ENCODE peak calls at places on chromosomes 16 and 17, in ten cellular contexts. I is activated CD8-positive, alpha-beta memory T cell treated with anti-CD3 and anti-CD28 coated beads for 4 hours; B is activated T-helper 1 cell treated with anti-CD3 and anti-CD28 coated beads, Interleukin-2, amount 50 U/mL, for 16 hours; F is NCI-H187; E is lung; L is RCC 7860; X is stimulated activated CD4-positive, alpha-beta T cell treated with anti-CD3 and anti-CD28 coated beads, Interleukin-4, amount 100 ng/mL, for 4 hours; C is prostate gland; T is germinal center; K is HEK293T. Z is an unnamed sample.

GRCh38 chr17:77686903-77687302 is 271.6 kb upstream of the TNRC6C start:
- DNase-seq in I (no peak), B (no peak), F (peak; percentile 32), E (no peak), L (no peak), X (no peak), C (no peak), T (no peak), K (no peak), Z (no peak)

GRCh38 chr16:30649725-30650368 is 913 bp upstream of the PRR14 start:
- DNase-seq in I (no peak), B (no peak), F (no peak), E (no peak), L (no peak), X (no peak), C (no peak), T (no peak), K (no peak), Z (no peak)

GRCh38 chr16:51538707-51539604 is 387.9 kb upstream of the SALL1 start:
- DNase-seq in I (no peak), B (no peak), F (no peak), E (no peak), L (peak; percentile 88), X (no peak), C (no peak), T (no peak), K (no peak), Z (peak; percentile 97)

GRCh38 chr17:47694018-47694817 is at the start of gene TBKBP1:
- DNase-seq in I (no peak), B (no peak), F (no peak), E (no peak), L (no peak), X (peak; percentile 65), C (no peak), T (peak; percentile 47), K (peak; percentile 75), Z (no peak)

GRCh38 chr16:62036101-62036806 is at the start of gene CDH8:
- DNase-seq in I (no peak), B (no peak), F (no peak), E (no peak), L (no peak), X (no peak), C (no peak), T (no peak), K (no peak), Z (no peak)

GRCh38 chr17:50452627-50453300 is 15.9 kb downstream of the CHAD start:
- DNase-seq in I (no peak), B (no peak), F (no peak), E (no peak), L (no peak), X (no peak), C (no peak), T (peak; percentile 38), K (no peak), Z (no peak)

GRCh38 chr16:49491111-49491670 is 117.6 kb downstream of the C16orf78 start:
- DNase-seq in I (no peak), B (no peak), F (no peak), E (no peak), L (no peak), X (no peak), C (no peak), T (no peak), K (no peak), Z (no peak)

GRCh38 chr16:89024546-89024945 is 47.5 kb upstream of the CBFA2T3 start:
- DNase-seq in I (no peak), B (no peak), F (no peak), E (no peak), L (no peak), X (no peak), C (no peak), T (no peak), K (no peak), Z (no peak)

GRCh38 chr16:27365142-27366089 is 36.6 kb upstream of the IL21R start:
- DNase-seq in I (no peak), B (no peak), F (no peak), E (no peak), L (peak; percentile 90), X (no peak), C (no peak), T (no peak), K (no peak), Z (peak; percentile 62)

GRCh38 chr17:38509772-38510423 is 81.6 kb downstream of the ARHGAP23 start:
- DNase-seq in I (no peak), B (no peak), F (no peak), E (no peak), L (no peak), X (no peak), C (no peak), T (no peak), K (no peak), Z (no peak)

GRCh38 chr16:2009302-2009711 is 314 bp downstream of the ZNF598 start:
- DNase-seq in I (no peak), B (no peak), F (no peak), E (no peak), L (no peak), X (no peak), C (no peak), T (peak; percentile 52), K (no peak), Z (peak; percentile 33)

GRCh38 chr16:28977703-28978641 is 3.4 kb downstream of the SPNS1 start:
- DNase-seq in I (no peak), B (no peak), F (peak; percentile 0), E (no peak), L (no peak), X (no peak), C (no peak), T (peak; percentile 67), K (peak; percentile 28), Z (no peak)

GRCh38 chr16:19883296-19883951 is 1.2 kb downstream of the GPRC5B start:
- DNase-seq in I (no peak), B (no peak), F (no peak), E (no peak), L (no peak), X (peak; percentile 4), C (no peak), T (no peak), K (no peak), Z (no peak)

GRCh38 chr17:42868338-42868737 is 17.3 kb downstream of the AOC3 start:
- DNase-seq in I (no peak), B (no peak), F (no peak), E (no peak), L (no peak), X (no peak), C (no peak), T (no peak), K (no peak), Z (no peak)

GRCh38 chr16:56643080-56643778 is 4.8 kb downstream of the MT1A start:
- DNase-seq in I (peak; percentile 43), B (peak; percentile 34), F (no peak), E (peak; percentile 82), L (peak; percentile 6), X (peak; percentile 71), C (peak; percentile 55), T (peak; percentile 57), K (no peak), Z (peak; percentile 39)

GRCh38 chr16:53090591-53091507 is 36.1 kb downstream of the CHD9 start:
- DNase-seq in I (no peak), B (no peak), F (no peak), E (peak; percentile 86), L (peak; percentile 17), X (no peak), C (peak; percentile 93), T (peak; percentile 36), K (no peak), Z (peak; percentile 100)

GRCh38 chr17:75849724-75850123 is 5.4 kb downstream of the WBP2 start:
- DNase-seq in I (no peak), B (no peak), F (no peak), E (no peak), L (no peak), X (no peak), C (no peak), T (no peak), K (no peak), Z (no peak)

GRCh38 chr16:3171855-3172593 is 16.0 kb upstream of the OR1F1 start:
- DNase-seq in I (no peak), B (no peak), F (no peak), E (no peak), L (peak; percentile 89), X (peak; percentile 54), C (no peak), T (no peak), K (peak; percentile 53), Z (no peak)

GRCh38 chr16:85370881-85371651 is 242.1 kb upstream of the GSE1 start:
- DNase-seq in I (no peak), B (no peak), F (no peak), E (peak; percentile 52), L (no peak), X (no peak), C (peak; percentile 82), T (no peak), K (no peak), Z (peak; percentile 73)

GRCh38 chr16:85585762-85586161 is 27.4 kb upstream of the GSE1 start:
- DNase-seq in I (no peak), B (no peak), F (no peak), E (no peak), L (no peak), X (no peak), C (no peak), T (no peak), K (no peak), Z (no peak)

GRCh38 chr16:1413684-1414531 is 596 bp downstream of the UNKL start:
- DNase-seq in I (peak; percentile 24), B (peak; percentile 42), F (peak; percentile 19), E (peak; percentile 55), L (no peak), X (peak; percentile 64), C (no peak), T (peak; percentile 80), K (peak; percentile 60), Z (peak; percentile 43)